ENCODE peak calls at places on chromosomes 13 and 19, in four cellular contexts. Y, S, D and Z are unnamed samples.

GRCh38 chr13:78709028-78709427 is 50.1 kb upstream of the OBI1 start:
- DNase-seq in Y (no peak), S (no peak), D (peak), Z (no peak)

GRCh38 chr13:39073983-39074382 is 35.7 kb downstream of the NHLRC3 start:
- DNase-seq in Y (no peak), S (no peak), D (no peak), Z (no peak)

GRCh38 chr19:11381535-11382369 is 2.4 kb downstream of the EPOR start:
- DNase-seq in Y (peak), S (peak), D (no peak), Z (no peak)

GRCh38 chr19:5062799-5063198 is 93.9 kb downstream of the KDM4B start:
- DNase-seq in Y (no peak), S (no peak), D (no peak), Z (no peak)

GRCh38 chr13:86082116-86082515 is 282.9 kb upstream of the SLITRK6 start:
- DNase-seq in Y (no peak), S (no peak), D (no peak), Z (no peak)

GRCh38 chr19:58474291-58474996 is 1.7 kb upstream of the ZNF446 start:
- DNase-seq in Y (no peak), S (no peak), D (no peak), Z (no peak)

GRCh38 chr19:50226536-50226935 is 23.1 kb downstream of the MYH14 start:
- DNase-seq in Y (no peak), S (no peak), D (no peak), Z (no peak)

GRCh38 chr13:32511482-32511881 is 27.1 kb downstream of the N4BP2L2 start:
- DNase-seq in Y (no peak), S (no peak), D (no peak), Z (no peak)

GRCh38 chr13:75544681-75545333 is 4.8 kb upstream of the UCHL3 start:
- DNase-seq in Y (no peak), S (no peak), D (peak), Z (no peak)

GRCh38 chr19:7550169-7550770 is 14.8 kb downstream of the PNPLA6 start:
- DNase-seq in Y (no peak), S (no peak), D (no peak), Z (no peak)

GRCh38 chr19:38068851-38069250 is 155.2 kb downstream of the DPF1 start:
- DNase-seq in Y (no peak), S (no peak), D (no peak), Z (no peak)

GRCh38 chr13:60155978-60156377 is 7.8 kb downstream of the DIAPH3 start:
- DNase-seq in Y (no peak), S (no peak), D (no peak), Z (no peak)

GRCh38 chr19:15836345-15836594 is 20.8 kb upstream of the OR10H1 start:
- DNase-seq in Y (no peak), S (no peak), D (no peak), Z (no peak)

GRCh38 chr19:14517446-14517839 is 754 bp downstream of the DNAJB1 start:
- DNase-seq in Y (no peak), S (no peak), D (no peak), Z (no peak)

GRCh38 chr19:45906221-45906620 is 3.8 kb upstream of the MYPOP start:
- DNase-seq in Y (no peak), S (no peak), D (no peak), Z (no peak)

GRCh38 chr19:372306-372890 is 27.8 kb upstream of the MIER2 start:
- DNase-seq in Y (no peak), S (no peak), D (no peak), Z (no peak)

GRCh38 chr13:32581177-32581786 is 5.0 kb upstream of the PDS5B start:
- DNase-seq in Y (no peak), S (no peak), D (peak), Z (no peak)

DNA sequence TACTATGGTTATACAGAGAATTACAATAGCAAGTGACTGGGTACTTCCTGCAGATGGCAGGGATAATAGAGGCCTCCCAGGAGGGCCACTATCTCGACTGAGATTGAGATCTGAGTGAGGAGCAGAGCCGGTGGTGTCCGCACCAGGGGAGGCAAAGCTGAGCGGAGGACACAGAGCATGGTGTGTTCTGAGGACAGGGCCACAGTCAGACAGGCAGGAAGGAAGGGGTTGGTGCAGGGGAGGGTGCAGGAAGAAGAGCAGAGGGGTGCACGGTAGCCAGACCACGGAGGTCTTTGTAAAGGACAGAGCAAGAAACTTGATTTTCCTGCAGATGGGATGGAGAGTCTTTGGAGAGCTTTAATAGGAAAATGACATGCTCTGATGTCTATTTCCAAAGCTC is 152.4 kb downstream of the SHISA2 start:
- DNase-seq in Y (no peak), S (no peak), D (no peak), Z (no peak)
- TF ChIP-seq CHD4 in Y (no peak), S (no peak), D (no peak), Z (no peak)

DNA sequence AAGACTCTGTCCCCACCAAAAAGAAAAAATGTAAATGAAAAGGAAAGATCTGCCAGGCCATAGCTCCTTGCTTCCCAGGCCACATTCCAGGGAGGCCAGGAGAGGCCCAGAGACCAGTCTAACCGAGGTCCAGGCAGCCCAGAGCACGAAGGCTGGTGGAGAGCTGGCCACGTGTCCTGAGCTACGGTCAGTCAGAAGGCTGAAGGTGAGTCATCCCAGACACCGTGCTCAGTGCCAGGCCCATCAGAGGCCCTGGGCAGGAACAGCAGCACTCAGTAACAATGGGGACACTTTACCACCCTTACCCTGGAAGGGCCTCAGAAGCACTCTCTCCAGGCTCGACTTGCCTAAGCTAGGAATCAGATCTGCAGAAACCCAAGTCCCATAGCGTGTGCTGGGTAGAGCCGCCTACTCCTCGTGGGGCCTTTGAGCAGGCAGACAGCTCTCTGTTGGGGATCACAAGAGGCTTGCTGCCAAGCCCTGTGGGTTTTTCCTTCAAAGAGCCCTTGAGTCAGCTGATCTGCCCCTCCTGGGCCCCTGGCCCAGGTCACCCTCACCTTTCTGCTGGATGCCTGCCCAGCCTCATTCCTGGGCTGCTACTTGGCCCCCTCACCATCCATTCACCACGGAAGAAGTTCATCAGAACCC is 11.6 kb upstream of the DNMT1 start:
- DNase-seq in Y (no peak), S (no peak), D (peak), Z (no peak)
- TF ChIP-seq CHD4 in Y (no peak), S (no peak), D (no peak), Z (no peak)

DNA sequence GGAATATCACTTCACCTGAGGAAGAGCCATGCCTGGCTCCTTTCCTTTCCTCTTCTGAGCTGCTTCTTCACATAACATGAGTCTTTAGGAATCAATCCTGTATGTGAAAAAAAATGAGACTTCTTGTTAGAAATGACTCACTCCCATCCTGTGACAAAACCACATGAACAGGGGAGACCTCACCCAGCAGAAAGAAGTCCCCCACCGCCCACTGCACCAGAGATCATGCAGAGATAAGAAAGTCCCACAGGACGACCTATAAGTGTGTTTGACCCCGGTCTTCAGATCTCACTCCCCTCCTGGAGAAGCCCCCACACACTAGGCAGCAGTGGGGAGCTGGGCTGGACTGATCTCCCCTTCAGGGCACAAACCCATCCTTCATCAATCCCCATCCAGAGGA is 7.8 kb downstream of the ZNF600 start:
- DNase-seq in Y (no peak), S (peak), D (no peak), Z (no peak)
- TF ChIP-seq CHD4 in Y (no peak), S (no peak), D (no peak), Z (no peak)

GRCh38 chr13:106534844-106535551 is 464 bp downstream of the EFNB2 start:
- DNase-seq in Y (peak), S (no peak), D (no peak), Z (no peak)
- TF ChIP-seq CHD4 in Y (no peak), S (no peak), D (no peak), Z (no peak)

DNA sequence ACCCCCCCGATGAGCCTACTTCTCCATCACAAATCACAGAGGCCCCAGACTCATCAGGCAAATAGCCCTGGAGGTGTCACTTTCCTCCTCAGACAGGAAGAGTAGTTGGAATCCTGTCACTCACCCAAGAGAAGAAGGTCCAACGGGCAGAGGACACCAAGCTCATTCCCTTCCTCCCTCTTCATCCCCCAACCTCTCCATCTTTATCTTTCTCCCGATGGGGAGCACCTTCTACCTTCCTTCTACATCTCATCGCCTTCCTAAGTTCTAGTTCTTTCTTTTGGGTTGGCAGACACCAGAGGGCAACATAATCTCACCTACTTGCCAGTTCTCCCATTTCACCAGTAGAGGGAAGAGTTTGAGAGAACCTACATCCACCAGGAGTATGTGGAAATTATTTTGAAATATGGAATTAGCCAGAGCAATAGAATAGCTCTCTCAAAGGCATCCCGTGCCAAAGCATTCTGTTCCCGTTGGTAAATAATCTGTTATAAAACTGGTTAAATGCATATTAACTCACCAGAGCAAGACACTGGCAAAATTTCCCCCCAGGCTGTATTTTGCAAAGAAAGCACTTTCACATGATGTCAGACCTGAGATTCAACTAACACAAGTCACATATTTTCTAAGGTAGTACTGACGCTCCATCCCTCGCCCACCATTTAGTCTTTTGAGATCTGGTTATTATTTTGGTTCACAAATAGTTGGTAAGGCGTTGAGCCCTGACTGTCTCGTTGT is 55.0 kb downstream of the ZIC5 start:
- DNase-seq in Y (peak), S (peak), D (peak), Z (peak)
- TF ChIP-seq CHD4 in Y (no peak), S (no peak), D (no peak), Z (no peak)

GRCh38 chr19:32066056-32066455 is 279.4 kb upstream of the ZNF507 start:
- DNase-seq in Y (no peak), S (no peak), D (no peak), Z (no peak)

GRCh38 chr19:32063601-32064000 is 281.8 kb upstream of the ZNF507 start:
- DNase-seq in Y (no peak), S (no peak), D (no peak), Z (no peak)

GRCh38 chr19:32067686-32068085 is 277.7 kb upstream of the ZNF507 start:
- DNase-seq in Y (no peak), S (no peak), D (no peak), Z (no peak)

GRCh38 chr19:32070101-32070500 is 275.3 kb upstream of the ZNF507 start:
- DNase-seq in Y (no peak), S (no peak), D (no peak), Z (no peak)

GRCh38 chr19:32068805-32069204 is 276.6 kb upstream of the ZNF507 start:
- DNase-seq in Y (no peak), S (no peak), D (no peak), Z (no peak)
- TF ChIP-seq CHD4 in Y (no peak), S (no peak), D (no peak), Z (no peak)

GRCh38 chr19:18414504-18415176 is 4.6 kb upstream of the SSBP4 start:
- DNase-seq in Y (no peak), S (no peak), D (no peak), Z (peak)
- TF ChIP-seq CHD4 in Y (no peak), S (no peak), D (no peak), Z (no peak)